ENCODE peak calls at places on chromosomes 2 and 18, in ten cellular contexts. T is AG04450, Y is A549, V is right atrium auricular region, B is sigmoid colon, G is thoracic aorta, C is GM23338, U is left ventricle myocardium inferior, E is AG10803, K is hepatocyte. M is an unnamed sample.

GRCh38 chr2:29921560-29921915 is at the start of gene ALK:
- DNase-seq in T (peak; percentile 30), U (peak; percentile 89), V (peak; percentile 80), C (peak; percentile 97), K (peak; percentile 96), B (peak; percentile 90), G (peak; percentile 30), E (peak; percentile 69), Y (peak; percentile 86), M (peak; percentile 7)

GRCh38 chr2:65075605-65076344 is 19.6 kb downstream of the CEP68 start:
- DNase-seq in G (no peak), T (no peak), E (no peak), K (no peak), C (peak; percentile 51), U (peak; percentile 49), V (no peak), B (no peak), Y (no peak), M (no peak)

GRCh38 chr2:241000831-241001321 is 2.5 kb downstream of the SNED1 start:
- DNase-seq in V (peak; percentile 53), C (no peak), T (no peak), K (no peak), Y (no peak), U (peak; percentile 10), E (no peak), G (no peak), B (peak; percentile 57), M (no peak)

GRCh38 chr2:231476920-231477319 is 12.6 kb upstream of the NCL start:
- DNase-seq in U (no peak), V (no peak), Y (no peak), C (no peak), E (no peak), G (no peak), K (no peak), T (no peak), B (no peak), M (no peak)

GRCh38 chr2:108182489-108182888 is 57.3 kb upstream of the SULT1C3 start:
- DNase-seq in Y (peak; percentile 60), E (no peak), G (no peak), B (no peak), C (peak; percentile 91), V (no peak), T (no peak), U (no peak), K (no peak), M (no peak)

GRCh38 chr2:73907840-73908452 is 15.1 kb downstream of the ACTG2 start:
- DNase-seq in V (no peak), T (no peak), C (peak; percentile 83), G (no peak), K (peak; percentile 23), Y (peak; percentile 33), E (peak; percentile 5), B (peak; percentile 69), U (no peak), M (no peak)

GRCh38 chr2:188318161-188318749 is 26.6 kb downstream of the GULP1 start:
- DNase-seq in U (no peak), T (no peak), V (no peak), K (no peak), E (no peak), C (no peak), B (no peak), Y (no peak), G (no peak), M (no peak)

GRCh38 chr2:128413014-128413717 is 94.5 kb upstream of the HS6ST1 start:
- DNase-seq in B (no peak), Y (no peak), T (no peak), U (no peak), V (no peak), C (no peak), K (no peak), G (no peak), E (no peak), M (no peak)

GRCh38 chr18:80245781-80246655 is 1.3 kb downstream of the PARD6G start:
- DNase-seq in Y (no peak), E (no peak), K (peak; percentile 58), G (no peak), U (no peak), C (peak; percentile 77), V (peak; percentile 34), B (no peak), T (no peak), M (no peak)

GRCh38 chr2:121398853-121399252 is 113.9 kb upstream of the TFCP2L1 start:
- DNase-seq in V (no peak), T (no peak), U (no peak), E (no peak), K (no peak), G (no peak), B (no peak), C (no peak), Y (no peak), M (no peak)

GRCh38 chr2:218264773-218265601 is 4.2 kb downstream of the GPBAR1 start:
- DNase-seq in V (no peak), G (no peak), E (no peak), Y (no peak), T (no peak), U (no peak), K (peak; percentile 77), C (no peak), B (peak; percentile 63), M (no peak)

GRCh38 chr2:218261424-218262273 is 834 bp downstream of the GPBAR1 start:
- DNase-seq in K (peak; percentile 53), U (no peak), Y (no peak), E (no peak), B (peak; percentile 68), G (no peak), V (no peak), T (no peak), C (peak; percentile 34), M (no peak)

GRCh38 chr2:218265626-218266025 is 4.3 kb downstream of the AAMP start:
- DNase-seq in C (no peak), B (no peak), E (no peak), Y (no peak), V (no peak), T (no peak), G (no peak), U (no peak), K (no peak), M (no peak)

GRCh38 chr2:218262631-218263586 is 2.1 kb downstream of the GPBAR1 start:
- DNase-seq in T (no peak), G (no peak), U (no peak), C (no peak), Y (no peak), V (no peak), B (peak; percentile 69), K (no peak), E (no peak), M (no peak)

GRCh38 chr2:218263817-218264611 is 3.2 kb downstream of the GPBAR1 start:
- DNase-seq in U (no peak), E (no peak), Y (no peak), V (no peak), C (no peak), T (no peak), B (peak; percentile 64), G (no peak), K (peak; percentile 42), M (no peak)
- TF ChIP-seq CTCF in U (no peak), E (no peak), Y (no peak), V (no peak), C (peak; percentile 45), T (peak; percentile 33), B (no peak), G (no peak), K (no peak), M (no peak)

GRCh38 chr2:172734711-172735645 is 667 bp upstream of the RAPGEF4 start:
- DNase-seq in E (peak; percentile 23), V (no peak), C (peak; percentile 62), B (no peak), K (no peak), U (no peak), G (no peak), Y (no peak), T (no peak), M (no peak)
- H3K4me3 ChIP-seq in E (peak overlapping the region; percentile 3), V (peak overlapping the region; percentile 63), C (peak overlapping the region; percentile 78), B (no peak overlapping the region), K (peak overlapping the region; percentile 61), U (peak overlapping the region; percentile 71), G (peak overlapping the region; percentile 71), Y (peak overlapping the region; percentile 80), T (peak overlapping the region; percentile 54), M (peak overlapping the region; percentile 47)

DNA sequence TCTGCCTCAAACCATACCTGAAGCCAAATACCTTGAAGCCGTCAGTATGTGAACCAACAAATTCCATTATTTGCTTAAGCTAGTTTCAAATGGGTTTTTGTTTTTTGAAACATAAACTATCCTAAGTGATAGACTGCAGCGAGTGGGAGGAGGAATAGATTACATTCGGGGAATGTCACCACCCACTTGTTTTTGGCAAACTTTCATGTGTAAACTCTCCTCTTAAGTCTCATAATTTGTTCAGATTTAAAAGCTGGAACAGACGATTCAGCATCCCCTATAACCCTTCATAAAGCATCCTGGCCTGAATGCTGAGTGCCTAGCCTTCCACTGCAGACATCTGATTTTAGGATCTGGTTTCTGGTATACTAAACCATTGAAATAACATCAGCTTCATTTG is 51.0 kb downstream of the CPO start:
- DNase-seq in B (no peak), Y (no peak), E (no peak), U (no peak), G (no peak), C (no peak), T (no peak), V (no peak), K (no peak), M (no peak)
- TF ChIP-seq CTCF in B (no peak), Y (no peak), E (no peak), U (no peak), G (no peak), C (no peak), T (no peak), V (no peak), K (no peak), M (no peak)

GRCh38 chr2:25204190-25204838 is 35.9 kb upstream of the POMC start:
- DNase-seq in Y (no peak), B (no peak), G (no peak), U (no peak), T (no peak), K (no peak), C (peak; percentile 70), V (no peak), E (no peak), M (no peak)
- H3K4me3 ChIP-seq in Y (no peak overlapping the region), B (no peak overlapping the region), G (peak overlapping the region; percentile 68), U (peak overlapping the region; percentile 55), T (no peak overlapping the region), K (no peak overlapping the region), C (peak overlapping the region; percentile 61), V (peak overlapping the region; percentile 45), E (no peak overlapping the region), M (peak overlapping the region; percentile 6)

GRCh38 chr2:62705859-62706720 is 577 bp downstream of the EHBP1 start:
- DNase-seq in E (peak; percentile 83), B (peak; percentile 89), G (peak; percentile 27), V (peak; percentile 74), Y (peak; percentile 80), K (peak; percentile 79), U (peak; percentile 58), C (peak; percentile 77), T (no peak), M (no peak)
- TF ChIP-seq CTCF in E (peak; percentile 27), B (peak; percentile 37), G (peak; percentile 42), V (peak; percentile 63), Y (peak; percentile 39), K (peak; percentile 40), U (peak; percentile 58), C (peak; percentile 41), T (no peak), M (peak; percentile 38)

DNA sequence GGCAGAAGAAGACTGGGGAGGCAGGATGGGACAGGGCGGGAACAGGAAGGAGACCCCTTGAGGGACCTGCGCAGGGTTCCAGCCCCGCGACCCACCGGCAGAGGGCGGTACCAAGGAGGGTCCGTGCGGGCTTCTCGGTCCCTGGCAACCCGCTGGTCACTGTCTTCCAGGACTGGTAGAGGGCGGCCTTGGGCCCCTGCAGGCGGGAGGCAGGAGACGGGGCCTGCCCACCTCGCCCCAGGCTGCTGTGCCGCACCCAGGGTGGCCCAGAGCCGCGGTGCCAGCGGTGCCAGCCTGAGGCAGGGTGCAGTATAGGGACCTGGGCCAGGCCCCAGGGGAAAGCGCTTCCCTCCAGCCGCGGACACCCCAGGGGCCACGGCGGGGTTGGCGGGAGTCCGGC is 34.5 kb downstream of the NEURL3 start:
- DNase-seq in K (peak; percentile 31), Y (peak; percentile 55), V (no peak), C (peak; percentile 87), B (no peak), E (peak; percentile 2), T (no peak), G (no peak), U (peak; percentile 41), M (no peak)
- H3K4me3 ChIP-seq in K (no peak overlapping the region), Y (no peak overlapping the region), V (peak overlapping the region; percentile 44), C (peak overlapping the region; percentile 49), B (no peak overlapping the region), E (no peak overlapping the region), T (no peak overlapping the region), G (peak overlapping the region; percentile 68), U (peak overlapping the region; percentile 53), M (no peak overlapping the region)